ENCODE peak calls at places on chromosomes 16 and 17, in nine cellular contexts. One of them, this sample, is unnamed.

GRCh38 chr17:67469208-67469980 is 92.3 kb downstream of the PITPNC1 start:
- DNase-seq in DMS153: no peak
- DNase-seq in ecto neural progenitor cell: peak
- DNase-seq in SJSA1: no peak
- DNase-seq in AG04450: no peak
- DNase-seq in amygdala: no peak
- DNase-seq in M059J: peak
- DNase-seq in psoas muscle: no peak
- DNase-seq in activated CD4-positive, alpha-beta T cell treated with anti-CD3 and anti-CD28 coated beads for 24 hours: no peak
- DNase-seq in this sample: no peak

GRCh38 chr17:65855245-65855644 is 293.8 kb upstream of the AXIN2 start:
- DNase-seq in activated CD4-positive, alpha-beta T cell treated with anti-CD3 and anti-CD28 coated beads for 24 hours: no peak
- DNase-seq in DMS153: no peak
- DNase-seq in M059J: peak
- DNase-seq in psoas muscle: no peak
- DNase-seq in AG04450: no peak
- DNase-seq in ecto neural progenitor cell: no peak
- DNase-seq in SJSA1: no peak
- DNase-seq in amygdala: no peak
- DNase-seq in this sample: no peak

GRCh38 chr17:45222273-45222993 is 748 bp downstream of the FMNL1 start:
- DNase-seq in M059J: no peak
- DNase-seq in activated CD4-positive, alpha-beta T cell treated with anti-CD3 and anti-CD28 coated beads for 24 hours: no peak
- DNase-seq in AG04450: no peak
- DNase-seq in amygdala: no peak
- DNase-seq in DMS153: no peak
- DNase-seq in ecto neural progenitor cell: peak
- DNase-seq in psoas muscle: no peak
- DNase-seq in SJSA1: no peak
- DNase-seq in this sample: no peak

GRCh38 chr16:16890964-16891363 is 512.0 kb downstream of the NPIPA7 start:
- DNase-seq in SJSA1: no peak
- DNase-seq in ecto neural progenitor cell: no peak
- DNase-seq in M059J: no peak
- DNase-seq in activated CD4-positive, alpha-beta T cell treated with anti-CD3 and anti-CD28 coated beads for 24 hours: no peak
- DNase-seq in amygdala: no peak
- DNase-seq in psoas muscle: no peak
- DNase-seq in AG04450: no peak
- DNase-seq in DMS153: no peak
- DNase-seq in this sample: no peak

GRCh38 chr16:9612267-9612666 is 520.8 kb downstream of the HAPSTR1 start:
- DNase-seq in AG04450: no peak
- DNase-seq in M059J: peak
- DNase-seq in ecto neural progenitor cell: no peak
- DNase-seq in SJSA1: no peak
- DNase-seq in DMS153: no peak
- DNase-seq in activated CD4-positive, alpha-beta T cell treated with anti-CD3 and anti-CD28 coated beads for 24 hours: no peak
- DNase-seq in amygdala: no peak
- DNase-seq in psoas muscle: no peak
- DNase-seq in this sample: no peak

GRCh38 chr16:57513371-57514102 is 22.8 kb downstream of the CCDC102A start:
- DNase-seq in amygdala: no peak
- DNase-seq in DMS153: no peak
- DNase-seq in ecto neural progenitor cell: no peak
- DNase-seq in activated CD4-positive, alpha-beta T cell treated with anti-CD3 and anti-CD28 coated beads for 24 hours: no peak
- DNase-seq in psoas muscle: peak
- DNase-seq in SJSA1: no peak
- DNase-seq in AG04450: no peak
- DNase-seq in M059J: no peak
- DNase-seq in this sample: no peak

GRCh38 chr17:56815711-56816110 is 18.0 kb downstream of the C17orf67 start:
- DNase-seq in M059J: peak
- DNase-seq in AG04450: peak
- DNase-seq in DMS153: no peak
- DNase-seq in amygdala: no peak
- DNase-seq in SJSA1: no peak
- DNase-seq in activated CD4-positive, alpha-beta T cell treated with anti-CD3 and anti-CD28 coated beads for 24 hours: no peak
- DNase-seq in ecto neural progenitor cell: no peak
- DNase-seq in psoas muscle: no peak
- DNase-seq in this sample: no peak

GRCh38 chr17:71546369-71546864 is 574.4 kb upstream of the SOX9 start:
- DNase-seq in activated CD4-positive, alpha-beta T cell treated with anti-CD3 and anti-CD28 coated beads for 24 hours: no peak
- DNase-seq in psoas muscle: no peak
- DNase-seq in SJSA1: no peak
- DNase-seq in DMS153: no peak
- DNase-seq in amygdala: no peak
- DNase-seq in AG04450: no peak
- DNase-seq in M059J: no peak
- DNase-seq in ecto neural progenitor cell: no peak
- DNase-seq in this sample: no peak

GRCh38 chr17:59266748-59267147 is 46.4 kb downstream of the GDPD1 start:
- DNase-seq in AG04450: no peak
- DNase-seq in amygdala: no peak
- DNase-seq in DMS153: no peak
- DNase-seq in activated CD4-positive, alpha-beta T cell treated with anti-CD3 and anti-CD28 coated beads for 24 hours: no peak
- DNase-seq in ecto neural progenitor cell: no peak
- DNase-seq in psoas muscle: no peak
- DNase-seq in SJSA1: no peak
- DNase-seq in M059J: no peak
- DNase-seq in this sample: no peak

GRCh38 chr16:19429271-19429670 is 11.6 kb downstream of the TMC5 start:
- DNase-seq in AG04450: no peak
- DNase-seq in amygdala: no peak
- DNase-seq in activated CD4-positive, alpha-beta T cell treated with anti-CD3 and anti-CD28 coated beads for 24 hours: no peak
- DNase-seq in ecto neural progenitor cell: no peak
- DNase-seq in M059J: no peak
- DNase-seq in psoas muscle: no peak
- DNase-seq in DMS153: peak
- DNase-seq in SJSA1: no peak
- DNase-seq in this sample: no peak

GRCh38 chr16:72284042-72284789 is 112.3 kb upstream of the PMFBP1 start:
- DNase-seq in DMS153: no peak
- DNase-seq in activated CD4-positive, alpha-beta T cell treated with anti-CD3 and anti-CD28 coated beads for 24 hours: no peak
- DNase-seq in M059J: peak
- DNase-seq in AG04450: no peak
- DNase-seq in psoas muscle: no peak
- DNase-seq in ecto neural progenitor cell: no peak
- DNase-seq in SJSA1: no peak
- DNase-seq in amygdala: no peak
- DNase-seq in this sample: no peak

GRCh38 chr16:55357241-55357640 is 33.2 kb downstream of the IRX6 start:
- DNase-seq in AG04450: no peak
- DNase-seq in activated CD4-positive, alpha-beta T cell treated with anti-CD3 and anti-CD28 coated beads for 24 hours: no peak
- DNase-seq in psoas muscle: no peak
- DNase-seq in ecto neural progenitor cell: no peak
- DNase-seq in amygdala: no peak
- DNase-seq in SJSA1: no peak
- DNase-seq in DMS153: no peak
- DNase-seq in M059J: no peak
- DNase-seq in this sample: no peak

This sample was measured in dorsolateral prefrontal cortex.